ENCODE peak calls at places on chromosomes 12 and 14, in five cellular contexts. N, P, D, T and X are unnamed samples.

GRCh38 chr12:47602949-47603558 is 102.8 kb downstream of the RPAP3 start:
- DNase-seq in D (no peak), T (no peak), N (no peak), P (no peak), X (no peak)

GRCh38 chr12:71129364-71129763 is 28.4 kb downstream of the TSPAN8 start:
- DNase-seq in D (no peak), N (no peak), T (no peak), P (no peak), X (no peak)

GRCh38 chr14:33791971-33792370 is 158.9 kb downstream of the EGLN3 start:
- DNase-seq in D (no peak), N (no peak), T (no peak), P (no peak), X (no peak)

GRCh38 chr14:93246534-93246933 is 39.5 kb downstream of the UBR7 start:
- DNase-seq in P (no peak), N (no peak), D (no peak), T (no peak), X (no peak)

GRCh38 chr14:101929946-101930345 is 34.4 kb upstream of the DYNC1H1 start:
- DNase-seq in T (no peak), D (no peak), P (no peak), N (no peak), X (no peak)

GRCh38 chr12:2617365-2617764 is 177.4 kb upstream of the FKBP4 start:
- DNase-seq in T (no peak), P (no peak), N (no peak), D (no peak), X (no peak)

GRCh38 chr12:88245905-88246304 is 103.8 kb downstream of the TMTC3 start:
- DNase-seq in N (no peak), D (no peak), T (no peak), P (no peak), X (no peak)

GRCh38 chr12:52765702-52766101 is 11.4 kb downstream of the KRT76 start:
- DNase-seq in N (no peak), T (no peak), D (no peak), P (no peak), X (no peak)

GRCh38 chr12:6074979-6075585 is 49.4 kb downstream of the VWF start:
- DNase-seq in P (no peak), D (no peak), N (no peak), T (no peak), X (no peak)

GRCh38 chr12:22042981-22043669 is 2.9 kb upstream of the CMAS start:
- DNase-seq in N (no peak), T (no peak), P (no peak), D (no peak), X (no peak)

GRCh38 chr12:5135126-5135525 is 91.4 kb downstream of the KCNA5 start:
- DNase-seq in N (no peak), D (no peak), T (no peak), P (no peak), X (no peak)

GRCh38 chr12:92108651-92109050 is 37.0 kb downstream of the BTG1 start:
- DNase-seq in T (no peak), N (no peak), D (no peak), P (no peak), X (no peak)